ENCODE peak calls at places on chromosomes 2 and 18, in eight cellular contexts. M is cardiac fibroblast, I is Calu3, S is A549, W is NB4, V is activated B cell treated with CpG ODN at 0.5 μM for 24 hours, J is PC-3, A is K562. G is an unnamed sample.
A peak's percentile ranks its signal among the peaks of the same experiment; 100 is the strongest.

GRCh38 chr2:23669413-23670244 is 257.3 kb downstream of the ATAD2B start:
- DNase-seq in J (no peak), M (peak; percentile 86), S (no peak), A (no peak), I (no peak), V (no peak), W (no peak), G (peak; percentile 90)

GRCh38 chr2:128489580-128490273 is 171.1 kb upstream of the HS6ST1 start:
- DNase-seq in W (peak; percentile 86), I (peak; percentile 74), A (no peak), M (no peak), S (no peak), J (no peak), V (no peak), G (peak; percentile 5)

GRCh38 chr2:130842770-130843169 is 6.1 kb downstream of the ARHGEF4 start:
- DNase-seq in S (no peak), J (no peak), M (no peak), I (no peak), V (no peak), W (no peak), A (no peak), G (no peak)

GRCh38 chr2:85185431-85185940 is 52.3 kb downstream of the TCF7L1 start:
- DNase-seq in V (no peak), W (no peak), I (no peak), J (no peak), A (no peak), M (no peak), S (no peak), G (no peak)

GRCh38 chr2:177597759-177598158 is 205.2 kb downstream of the AGPS start:
- DNase-seq in S (no peak), J (no peak), W (no peak), A (no peak), I (no peak), M (peak; percentile 5), V (no peak), G (no peak)

GRCh38 chr2:25252291-25253152 is 84.1 kb upstream of the POMC start:
- DNase-seq in S (peak; percentile 82), V (peak; percentile 46), W (peak; percentile 83), I (peak; percentile 75), A (peak; percentile 97), M (peak; percentile 70), J (peak; percentile 55), G (no peak)

GRCh38 chr2:140442319-140442718 is 1662.1 kb upstream of the NXPH2 start:
- DNase-seq in W (no peak), S (no peak), M (peak; percentile 15), J (peak; percentile 45), A (no peak), V (no peak), I (no peak), G (no peak)

GRCh38 chr2:96547751-96548161 is 11.2 kb downstream of the ARID5A start:
- DNase-seq in M (no peak), A (no peak), I (no peak), S (no peak), V (no peak), W (no peak), J (no peak), G (no peak)

GRCh38 chr2:54429811-54430600 is 26.1 kb upstream of the SPTBN1 start:
- DNase-seq in A (peak; percentile 53), W (peak; percentile 50), I (no peak), V (no peak), J (no peak), S (no peak), M (peak; percentile 39), G (no peak)

GRCh38 chr2:172465417-172466334 is 38.3 kb downstream of the ITGA6 start:
- DNase-seq in J (peak; percentile 95), A (peak; percentile 71), I (peak; percentile 74), V (no peak), M (peak; percentile 86), W (peak; percentile 85), S (peak; percentile 40), G (peak; percentile 77)

GRCh38 chr18:10017048-10017447 is 103.2 kb downstream of the VAPA start:
- DNase-seq in A (no peak), I (no peak), J (no peak), V (no peak), S (no peak), M (no peak), W (no peak), G (no peak)

GRCh38 chr2:174678395-174678794 is 80.8 kb upstream of the WIPF1 start:
- DNase-seq in S (no peak), W (no peak), J (no peak), A (no peak), I (no peak), V (no peak), M (no peak), G (no peak)

GRCh38 chr2:210028178-210028577 is 25.7 kb downstream of the RPE start:
- DNase-seq in S (no peak), I (no peak), W (no peak), V (no peak), J (no peak), A (no peak), M (no peak), G (no peak)

GRCh38 chr2:235793163-235793752 is 299.4 kb downstream of the AGAP1 start:
- DNase-seq in V (no peak), A (no peak), I (peak; percentile 19), W (peak; percentile 73), S (peak; percentile 6), J (peak; percentile 2), M (peak; percentile 17), G (peak; percentile 62)

GRCh38 chr2:218383892-218384519 is 1.9 kb downstream of the SLC11A1 start:
- DNase-seq in J (peak; percentile 25), I (no peak), M (no peak), A (no peak), V (no peak), S (no peak), W (peak; percentile 55), G (peak; percentile 77)

GRCh38 chr2:169046440-169047151 is 15.5 kb upstream of the ABCB11 start:
- DNase-seq in A (no peak), S (no peak), V (no peak), I (peak; percentile 54), M (no peak), W (no peak), J (peak; percentile 71), G (peak; percentile 95)

GRCh38 chr2:218892693-218893348 is 12.2 kb downstream of the WNT10A start:
- DNase-seq in S (peak; percentile 63), M (peak; percentile 43), W (peak; percentile 90), I (peak; percentile 86), J (peak; percentile 84), A (peak; percentile 58), V (peak; percentile 91), G (peak; percentile 66)

GRCh38 chr2:10339647-10340592 is 37.2 kb downstream of the HPCAL1 start:
- DNase-seq in V (no peak), A (peak; percentile 31), W (no peak), I (no peak), S (no peak), J (peak; percentile 26), M (no peak), G (peak; percentile 10)

GRCh38 chr2:169010180-169010579 is 20.9 kb downstream of the ABCB11 start:
- DNase-seq in A (no peak), M (no peak), W (no peak), I (no peak), V (no peak), J (no peak), S (no peak), G (no peak)

GRCh38 chr18:73948497-73948896 is 199.1 kb downstream of the FBXO15 start:
- DNase-seq in M (peak; percentile 54), S (no peak), I (peak; percentile 21), A (no peak), V (no peak), W (no peak), J (no peak), G (peak; percentile 50)

GRCh38 chr2:128198666-128199065 is 107.7 kb downstream of the UGGT1 start:
- DNase-seq in V (no peak), J (no peak), M (peak; percentile 40), A (no peak), S (no peak), W (no peak), I (no peak), G (no peak)

GRCh38 chr2:17976871-17977746 is 98.6 kb downstream of the KCNS3 start:
- DNase-seq in A (no peak), S (no peak), I (no peak), M (peak; percentile 81), W (no peak), V (no peak), J (peak; percentile 63), G (peak; percentile 61)

GRCh38 chr2:188971316-188971930 is 2.8 kb upstream of the COL3A1 start:
- DNase-seq in W (no peak), A (no peak), S (no peak), V (no peak), M (no peak), J (no peak), I (no peak), G (no peak)

GRCh38 chr2:12988279-12988678 is 271.5 kb downstream of the TRIB2 start:
- DNase-seq in J (no peak), M (no peak), V (no peak), W (no peak), S (no peak), A (no peak), I (no peak), G (no peak)

GRCh38 chr2:12987246-12987645 is 270.5 kb downstream of the TRIB2 start:
- DNase-seq in M (no peak), I (no peak), V (no peak), A (no peak), W (no peak), S (no peak), J (no peak), G (no peak)

GRCh38 chr2:12990523-12990922 is 273.8 kb downstream of the TRIB2 start:
- DNase-seq in V (no peak), I (no peak), W (no peak), J (peak; percentile 35), S (no peak), A (no peak), M (peak; percentile 13), G (no peak)
- TF ChIP-seq CTCF in V (no peak), I (no peak), W (no peak), J (peak; percentile 55), S (peak; percentile 31), A (no peak), M (peak; percentile 26), G (no peak)

GRCh38 chr18:58194028-58194427 is 150.0 kb downstream of the NEDD4L start:
- DNase-seq in M (no peak), V (no peak), I (no peak), S (no peak), A (peak; percentile 14), J (peak; percentile 6), W (no peak), G (no peak)
- TF ChIP-seq CTCF in M (peak; percentile 10), V (no peak), I (no peak), S (no peak), A (peak; percentile 63), J (peak; percentile 43), W (no peak), G (no peak)

GRCh38 chr2:84158605-84159004 is 300.5 kb downstream of the SUCLG1 start:
- DNase-seq in M (no peak), J (no peak), I (no peak), A (no peak), W (no peak), V (no peak), S (no peak), G (no peak)
- TF ChIP-seq CTCF in M (no peak), J (no peak), I (no peak), A (no peak), W (no peak), V (no peak), S (no peak), G (no peak)

GRCh38 chr2:126403039-126403666 is 252.8 kb upstream of the GYPC start:
- DNase-seq in V (no peak), A (no peak), W (no peak), J (no peak), I (no peak), S (no peak), M (no peak), G (no peak)

GRCh38 chr2:126399001-126399400 is 257.0 kb upstream of the GYPC start:
- DNase-seq in M (no peak), I (no peak), J (no peak), S (no peak), W (peak; percentile 38), A (no peak), V (no peak), G (no peak)
- TF ChIP-seq CTCF in M (no peak), I (no peak), J (no peak), S (no peak), W (peak; percentile 53), A (peak; percentile 27), V (no peak), G (no peak)

G was measured in bronchial epithelial cell.